ENCODE peak calls at places on chromosomes 11 and 22, in four cellular contexts. M is Panc1, G is SK-N-SH, S is K562. T is an unnamed sample.

GRCh38 chr11:64353101-64353738 is 5.7 kb upstream of the RPS6KA4 start:
- DNase-seq in M (no peak), S (no peak), G (no peak), T (no peak)

GRCh38 chr11:17633987-17634775 is 85.2 kb upstream of the MYOD1 start:
- DNase-seq in M (no peak), G (no peak), S (no peak), T (no peak)

GRCh38 chr11:67120881-67121710 is 2.0 kb downstream of the KDM2A start:
- DNase-seq in G (no peak), M (peak), S (no peak), T (no peak)

GRCh38 chr11:126083829-126084607 is 21.4 kb upstream of the CDON start:
- DNase-seq in S (no peak), M (no peak), G (peak), T (no peak)

GRCh38 chr11:118226294-118226693 is 1.5 kb upstream of the JAML start:
- DNase-seq in G (no peak), S (no peak), M (no peak), T (no peak)

GRCh38 chr22:27749597-27750225 is 51.8 kb downstream of the MN1 start:
- DNase-seq in M (no peak), G (no peak), S (no peak), T (no peak)

GRCh38 chr11:97965849-97966646 is 1054.7 kb upstream of the CNTN5 start:
- DNase-seq in S (no peak), G (no peak), M (no peak), T (no peak)

GRCh38 chr11:72821920-72822799 is 7.9 kb downstream of the ATG16L2 start:
- DNase-seq in S (peak), G (peak), M (peak), T (peak)

GRCh38 chr11:12206529-12206928 is 96.1 kb downstream of the MICAL2 start:
- DNase-seq in S (no peak), M (no peak), G (no peak), T (no peak)

GRCh38 chr11:57940044-57940781 is 83.5 kb upstream of the OR9Q1 start:
- DNase-seq in S (no peak), G (no peak), M (no peak), T (no peak)

GRCh38 chr22:42313804-42314581 is 43.5 kb upstream of the TCF20 start:
- DNase-seq in S (peak), M (peak), G (peak), T (peak)

GRCh38 chr11:123159146-123159857 is 35.7 kb downstream of the CLMP start:
- DNase-seq in M (no peak), G (no peak), S (no peak), T (no peak)

GRCh38 chr11:63589000-63589399 is 25.2 kb downstream of the PLAAT3 start:
- DNase-seq in S (no peak), G (no peak), M (no peak), T (no peak)

GRCh38 chr11:15750535-15751297 is 605.6 kb downstream of the SOX6 start:
- DNase-seq in S (no peak), G (peak), M (no peak), T (no peak)

GRCh38 chr11:117826360-117826635 is 1.8 kb upstream of the FXYD2 start:
- DNase-seq in S (no peak), M (no peak), G (no peak), T (no peak)

GRCh38 chr11:46278387-46279173 is 1.1 kb downstream of the CREB3L1 start:
- DNase-seq in G (peak), S (peak), M (no peak), T (no peak)

GRCh38 chr22:40552070-40552469 is 84.4 kb downstream of the MRTFA start:
- DNase-seq in S (peak), G (no peak), M (no peak), T (no peak)

GRCh38 chr11:27718853-27719574 is 18.8 kb upstream of the BDNF start:
- DNase-seq in S (no peak), M (no peak), G (peak), T (no peak)
- TF ChIP-seq REST in S (no peak), M (peak), G (peak), T (peak)

GRCh38 chr22:48707749-48708557 is 1119.7 kb downstream of the BRD1 start:
- DNase-seq in G (no peak), M (no peak), S (no peak), T (no peak)
- TF ChIP-seq SIN3A in G (no peak), M (no peak), S (no peak), T (no peak)

GRCh38 chr22:34102633-34103032 is 182.4 kb upstream of the LARGE1 start:
- DNase-seq in G (no peak), S (no peak), M (no peak), T (no peak)
- TF ChIP-seq REST in G (no peak), S (no peak), M (peak), T (no peak)

GRCh38 chr11:34792143-34792542 is 124.0 kb downstream of the APIP start:
- DNase-seq in G (no peak), M (no peak), S (peak), T (no peak)

GRCh38 chr11:34794696-34795095 is 121.5 kb downstream of the APIP start:
- DNase-seq in S (no peak), M (no peak), G (no peak), T (no peak)

GRCh38 chr11:34791725-34792124 is 124.5 kb downstream of the APIP start:
- DNase-seq in G (no peak), S (no peak), M (no peak), T (no peak)

GRCh38 chr11:34793666-34794065 is 122.5 kb downstream of the APIP start:
- DNase-seq in S (no peak), G (no peak), M (no peak), T (no peak)

DNA sequence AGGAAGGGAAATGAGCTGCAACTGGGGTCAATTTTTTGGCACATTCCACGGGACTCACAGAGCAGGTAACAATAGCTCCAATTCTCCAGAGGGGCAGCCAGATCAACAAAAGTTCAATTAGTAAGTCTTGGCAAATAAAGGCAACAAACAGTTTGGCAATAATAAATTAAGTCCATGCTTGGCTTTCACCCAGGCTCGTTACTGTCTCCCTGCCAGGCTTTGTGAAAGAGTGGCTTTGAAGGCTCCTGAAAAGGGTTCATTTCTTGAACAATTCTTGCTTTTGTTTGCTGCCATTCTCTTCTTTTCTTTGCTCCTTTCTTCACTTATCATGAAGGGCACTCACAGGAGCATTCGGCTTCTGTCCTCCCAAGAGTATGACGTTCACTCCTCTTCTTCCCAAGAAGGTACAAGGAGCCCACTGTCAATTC is 123.4 kb downstream of the APIP start:
- DNase-seq in S (no peak), G (no peak), M (no peak), T (no peak)
- TF ChIP-seq SIN3A in S (no peak), G (no peak), M (no peak), T (no peak)

DNA sequence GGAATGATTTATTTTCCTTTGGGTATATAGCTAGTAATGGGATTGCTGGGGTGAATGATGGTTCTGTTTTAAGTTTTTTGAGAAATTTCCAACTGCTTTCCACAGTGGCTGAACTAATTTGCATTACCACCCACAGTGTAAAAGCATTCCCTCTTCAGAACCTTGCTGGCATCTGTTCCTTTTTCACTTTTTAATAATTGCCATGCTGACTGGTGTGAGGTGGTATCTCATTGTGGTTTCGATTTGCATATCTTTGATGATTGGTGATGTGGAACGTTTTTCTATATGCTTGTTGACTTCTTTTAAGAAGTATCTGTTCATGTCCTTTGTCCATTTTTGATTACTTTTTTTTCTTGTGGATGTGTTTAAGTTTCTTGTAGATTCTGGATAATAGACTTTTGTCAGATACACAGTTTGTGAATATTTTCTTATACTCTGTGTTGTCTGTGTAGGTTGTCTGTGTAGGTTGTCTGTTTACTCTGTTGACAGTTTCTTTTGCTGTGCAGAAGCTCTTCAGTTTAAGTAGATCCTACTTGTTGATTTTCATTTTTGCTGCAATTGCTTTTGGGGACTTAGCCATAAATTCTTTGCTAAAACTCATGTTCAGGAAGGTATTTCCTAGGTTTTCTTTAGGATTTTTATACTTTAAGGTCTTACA is 291.8 kb upstream of the DDI1 start:
- DNase-seq in G (no peak), S (no peak), M (no peak), T (no peak)
- TF ChIP-seq REST in G (no peak), S (no peak), M (no peak), T (no peak)

GRCh38 chr11:62573006-62573591 is 592 bp downstream of the EEF1G start:
- DNase-seq in M (no peak), G (peak), S (peak), T (no peak)
- TF ChIP-seq SIN3A in M (no peak), G (peak), S (peak), T (no peak)

DNA sequence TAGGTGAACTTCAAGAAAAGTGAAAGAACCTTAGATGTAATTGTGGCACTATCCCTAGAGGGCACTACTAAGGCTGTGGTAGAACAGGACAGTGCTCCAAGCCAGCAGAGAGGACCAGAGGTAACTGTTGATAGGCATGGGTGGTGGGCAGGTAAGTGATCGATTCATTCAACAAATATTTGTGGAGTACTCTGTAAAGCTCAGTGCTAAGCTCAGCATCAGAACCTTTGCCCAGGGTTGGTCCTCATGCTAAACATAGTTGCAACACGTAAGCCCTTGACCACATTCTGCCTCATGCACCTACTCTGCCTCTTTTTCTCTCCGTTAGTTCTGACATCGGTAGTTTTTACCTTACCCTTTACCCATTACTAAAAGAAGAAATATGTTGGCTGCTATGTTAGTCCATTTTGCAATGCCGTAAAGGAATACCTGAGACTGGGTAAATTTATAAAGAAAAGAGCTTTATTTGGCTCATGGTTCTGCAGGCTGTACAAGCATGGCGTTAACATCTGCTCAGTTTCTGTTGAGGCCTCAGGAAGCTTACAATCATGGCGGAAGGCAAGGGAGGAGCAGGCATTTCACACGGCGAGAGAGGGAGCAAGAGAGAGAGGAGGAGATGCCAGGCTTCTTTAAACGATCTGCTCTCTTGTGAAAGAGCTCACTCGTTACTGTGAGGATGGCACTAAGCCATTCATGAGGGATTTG is 18.4 kb upstream of the NNMT start:
- DNase-seq in G (no peak), M (no peak), S (no peak), T (no peak)
- TF ChIP-seq REST in G (no peak), M (no peak), S (no peak), T (no peak)

T was measured in HCT116.